ENCODE peak calls at places on chromosomes 11 and 22, in ten cellular contexts. One of them, this sample, is unnamed.

GRCh38 chr11:88301478-88302140 is 35.9 kb downstream of the CTSC start:
- DNase-seq in heart left ventricle: no peak
- DNase-seq in prostate gland: no peak
- DNase-seq in left ventricle myocardium inferior: no peak
- DNase-seq in cardiac muscle cell: peak; percentile 59
- DNase-seq in pancreas: no peak
- DNase-seq in heart right ventricle: no peak
- DNase-seq in body of pancreas: no peak
- DNase-seq in spleen: no peak
- DNase-seq in brain microvascular endothelial cell: no peak
- DNase-seq in this sample: no peak

GRCh38 chr22:38881464-38881871 is 9.5 kb upstream of the CBX6 start:
- DNase-seq in heart left ventricle: peak; percentile 56
- DNase-seq in prostate gland: peak; percentile 75
- DNase-seq in left ventricle myocardium inferior: no peak
- DNase-seq in cardiac muscle cell: peak; percentile 67
- DNase-seq in pancreas: no peak
- DNase-seq in heart right ventricle: no peak
- DNase-seq in body of pancreas: peak; percentile 68
- DNase-seq in spleen: no peak
- DNase-seq in brain microvascular endothelial cell: no peak
- DNase-seq in this sample: no peak

GRCh38 chr11:65204646-65205601 is 23.2 kb downstream of the CAPN1 start:
- DNase-seq in heart left ventricle: no peak
- DNase-seq in prostate gland: no peak
- DNase-seq in left ventricle myocardium inferior: no peak
- DNase-seq in cardiac muscle cell: peak; percentile 64
- DNase-seq in pancreas: no peak
- DNase-seq in heart right ventricle: no peak
- DNase-seq in body of pancreas: no peak
- DNase-seq in spleen: peak; percentile 82
- DNase-seq in brain microvascular endothelial cell: no peak
- DNase-seq in this sample: peak; percentile 39

GRCh38 chr22:25542231-25542630 is 22.2 kb upstream of the GRK3 start:
- DNase-seq in heart left ventricle: no peak
- DNase-seq in prostate gland: no peak
- DNase-seq in left ventricle myocardium inferior: no peak
- DNase-seq in cardiac muscle cell: no peak
- DNase-seq in pancreas: no peak
- DNase-seq in heart right ventricle: no peak
- DNase-seq in body of pancreas: no peak
- DNase-seq in spleen: no peak
- DNase-seq in brain microvascular endothelial cell: no peak
- DNase-seq in this sample: no peak

GRCh38 chr11:66321606-66322005 is 4.8 kb upstream of the CD248 start:
- DNase-seq in heart left ventricle: peak; percentile 9
- DNase-seq in prostate gland: no peak
- DNase-seq in left ventricle myocardium inferior: no peak
- DNase-seq in cardiac muscle cell: no peak
- DNase-seq in pancreas: peak; percentile 2
- DNase-seq in heart right ventricle: no peak
- DNase-seq in body of pancreas: no peak
- DNase-seq in spleen: no peak
- DNase-seq in brain microvascular endothelial cell: no peak
- DNase-seq in this sample: no peak

GRCh38 chr11:13691296-13691899 is 22.9 kb downstream of the FAR1 start:
- DNase-seq in heart left ventricle: no peak
- DNase-seq in prostate gland: no peak
- DNase-seq in left ventricle myocardium inferior: no peak
- DNase-seq in cardiac muscle cell: no peak
- DNase-seq in pancreas: no peak
- DNase-seq in heart right ventricle: no peak
- DNase-seq in body of pancreas: no peak
- DNase-seq in spleen: no peak
- DNase-seq in brain microvascular endothelial cell: no peak
- DNase-seq in this sample: no peak

GRCh38 chr11:35115688-35116030 is 23.3 kb upstream of the CD44 start:
- DNase-seq in heart left ventricle: no peak
- DNase-seq in prostate gland: no peak
- DNase-seq in left ventricle myocardium inferior: no peak
- DNase-seq in cardiac muscle cell: no peak
- DNase-seq in pancreas: no peak
- DNase-seq in heart right ventricle: no peak
- DNase-seq in body of pancreas: no peak
- DNase-seq in spleen: no peak
- DNase-seq in brain microvascular endothelial cell: no peak
- DNase-seq in this sample: no peak

GRCh38 chr22:42468841-42469240 is 36.6 kb upstream of the NFAM1 start:
- DNase-seq in heart left ventricle: no peak
- DNase-seq in prostate gland: no peak
- DNase-seq in left ventricle myocardium inferior: no peak
- DNase-seq in cardiac muscle cell: no peak
- DNase-seq in pancreas: no peak
- DNase-seq in heart right ventricle: no peak
- DNase-seq in body of pancreas: no peak
- DNase-seq in spleen: no peak
- DNase-seq in brain microvascular endothelial cell: peak; percentile 11
- DNase-seq in this sample: no peak

DNA sequence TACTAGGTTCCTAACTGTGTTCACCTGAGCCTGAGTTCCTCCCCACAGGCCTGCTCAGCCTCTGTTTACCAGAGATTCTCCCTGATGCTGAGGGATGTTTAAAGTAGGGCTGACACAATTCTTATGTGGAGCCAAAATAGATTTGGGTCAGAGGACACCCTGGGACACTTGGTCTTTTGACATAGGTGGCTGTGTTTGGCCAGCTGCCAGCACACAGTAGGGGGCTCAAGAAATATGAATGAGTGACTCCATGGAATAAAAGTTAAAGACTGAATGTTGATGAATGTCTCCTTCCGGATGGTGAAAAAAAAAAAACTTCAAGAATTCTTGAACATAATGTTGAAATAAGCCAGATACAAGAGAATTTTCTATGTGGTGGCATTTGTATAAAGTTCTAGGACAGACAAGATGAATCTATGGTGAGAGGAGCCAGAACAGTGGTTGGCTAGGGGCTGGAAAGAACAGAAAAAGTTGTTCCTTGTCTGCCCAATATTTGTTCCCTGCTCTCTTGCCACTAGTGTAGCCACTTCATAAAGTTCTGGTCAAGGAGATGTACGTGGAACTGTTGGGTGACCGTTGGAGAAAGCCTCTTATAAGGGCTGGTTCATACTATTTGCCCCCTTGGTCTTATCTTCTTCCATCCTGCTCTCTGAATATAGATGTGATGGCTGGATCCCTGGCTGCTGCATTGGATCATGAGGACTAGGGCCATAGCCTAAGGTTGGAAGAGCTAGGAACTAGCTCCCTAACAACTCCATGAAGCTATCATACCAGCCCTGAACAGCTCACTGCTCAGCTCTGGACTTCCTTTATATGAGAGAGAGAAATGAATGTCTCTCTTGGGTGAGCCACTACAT is 40.3 kb upstream of the SMTN start:
- DNase-seq in heart left ventricle: no peak
- DNase-seq in prostate gland: no peak
- DNase-seq in left ventricle myocardium inferior: no peak
- DNase-seq in cardiac muscle cell: no peak
- DNase-seq in pancreas: no peak
- DNase-seq in heart right ventricle: no peak
- DNase-seq in body of pancreas: no peak
- DNase-seq in spleen: no peak
- DNase-seq in brain microvascular endothelial cell: no peak
- DNase-seq in this sample: no peak
- H3K27ac ChIP-seq in heart left ventricle: no peak overlapping the region
- H3K27ac ChIP-seq in prostate gland: no peak overlapping the region
- H3K27ac ChIP-seq in left ventricle myocardium inferior: peak overlapping the region; percentile 80
- H3K27ac ChIP-seq in cardiac muscle cell: no peak overlapping the region
- H3K27ac ChIP-seq in pancreas: no peak overlapping the region
- H3K27ac ChIP-seq in heart right ventricle: no peak overlapping the region
- H3K27ac ChIP-seq in body of pancreas: no peak overlapping the region
- H3K27ac ChIP-seq in spleen: peak overlapping the region; percentile 72
- H3K27ac ChIP-seq in brain microvascular endothelial cell: no peak overlapping the region
- H3K27ac ChIP-seq in this sample: no peak overlapping the region

DNA sequence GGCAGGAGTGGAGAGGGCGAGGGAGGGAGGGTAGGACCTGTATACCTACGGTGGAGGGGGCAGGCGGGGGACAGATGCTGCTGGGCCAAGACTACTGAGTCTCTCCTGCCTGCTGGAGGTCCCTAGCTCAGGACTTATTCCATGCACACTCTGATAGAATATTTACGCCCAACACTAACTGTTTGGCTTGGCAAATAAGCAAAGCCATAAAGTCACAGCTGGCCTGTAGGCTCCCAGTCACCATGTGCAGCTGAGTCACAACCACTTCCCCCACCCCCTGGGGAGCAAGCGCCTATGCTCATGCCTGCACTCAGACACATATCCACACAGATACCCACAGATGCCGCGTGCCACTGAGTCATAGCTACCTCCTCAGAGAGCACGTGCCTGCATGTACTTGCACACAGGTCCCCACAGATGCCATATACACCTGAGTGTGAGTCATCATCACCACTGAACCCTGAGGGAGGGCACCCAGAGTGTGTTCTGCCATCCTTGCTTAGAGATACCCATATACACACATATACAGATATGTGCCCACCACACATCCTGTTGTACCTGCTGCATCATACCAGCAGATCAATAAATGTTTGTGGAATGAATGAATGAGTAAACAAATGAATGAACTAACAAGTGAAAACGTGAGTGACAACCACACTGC is 95.8 kb downstream of the SWAP70 start:
- DNase-seq in heart left ventricle: peak; percentile 93
- DNase-seq in prostate gland: peak; percentile 84
- DNase-seq in left ventricle myocardium inferior: peak; percentile 83
- DNase-seq in cardiac muscle cell: no peak
- DNase-seq in pancreas: peak; percentile 70
- DNase-seq in heart right ventricle: peak; percentile 84
- DNase-seq in body of pancreas: peak; percentile 93
- DNase-seq in spleen: peak; percentile 81
- DNase-seq in brain microvascular endothelial cell: peak; percentile 100
- DNase-seq in this sample: peak; percentile 16
- H3K4me3 ChIP-seq in heart left ventricle: peak overlapping the region; percentile 60
- H3K4me3 ChIP-seq in prostate gland: no peak overlapping the region
- H3K4me3 ChIP-seq in left ventricle myocardium inferior: peak overlapping the region; percentile 77
- H3K4me3 ChIP-seq in cardiac muscle cell: no peak overlapping the region
- H3K4me3 ChIP-seq in pancreas: no peak overlapping the region
- H3K4me3 ChIP-seq in heart right ventricle: peak overlapping the region; percentile 81
- H3K4me3 ChIP-seq in body of pancreas: no peak overlapping the region
- H3K4me3 ChIP-seq in spleen: no peak overlapping the region
- H3K4me3 ChIP-seq in brain microvascular endothelial cell: no peak overlapping the region
- H3K4me3 ChIP-seq in this sample: no peak overlapping the region

GRCh38 chr11:2517386-2518064 is 72.7 kb downstream of the KCNQ1 start:
- DNase-seq in heart left ventricle: peak; percentile 19
- DNase-seq in prostate gland: no peak
- DNase-seq in left ventricle myocardium inferior: peak; percentile 8
- DNase-seq in cardiac muscle cell: no peak
- DNase-seq in pancreas: peak; percentile 49
- DNase-seq in heart right ventricle: no peak
- DNase-seq in body of pancreas: peak; percentile 10
- DNase-seq in spleen: peak; percentile 44
- DNase-seq in brain microvascular endothelial cell: no peak
- DNase-seq in this sample: peak; percentile 17

GRCh38 chr11:2513441-2513840 is 68.6 kb downstream of the KCNQ1 start:
- DNase-seq in heart left ventricle: no peak
- DNase-seq in prostate gland: no peak
- DNase-seq in left ventricle myocardium inferior: peak; percentile 7
- DNase-seq in cardiac muscle cell: no peak
- DNase-seq in pancreas: peak; percentile 51
- DNase-seq in heart right ventricle: no peak
- DNase-seq in body of pancreas: no peak
- DNase-seq in spleen: peak; percentile 62
- DNase-seq in brain microvascular endothelial cell: no peak
- DNase-seq in this sample: no peak

GRCh38 chr11:2516276-2517015 is 71.6 kb downstream of the KCNQ1 start:
- DNase-seq in heart left ventricle: peak; percentile 20
- DNase-seq in prostate gland: no peak
- DNase-seq in left ventricle myocardium inferior: no peak
- DNase-seq in cardiac muscle cell: no peak
- DNase-seq in pancreas: no peak
- DNase-seq in heart right ventricle: no peak
- DNase-seq in body of pancreas: no peak
- DNase-seq in spleen: no peak
- DNase-seq in brain microvascular endothelial cell: no peak
- DNase-seq in this sample: peak; percentile 21

GRCh38 chr11:2517016-2517385 is 72.2 kb downstream of the KCNQ1 start:
- DNase-seq in heart left ventricle: peak; percentile 13
- DNase-seq in prostate gland: no peak
- DNase-seq in left ventricle myocardium inferior: peak; percentile 12
- DNase-seq in cardiac muscle cell: no peak
- DNase-seq in pancreas: peak; percentile 52
- DNase-seq in heart right ventricle: no peak
- DNase-seq in body of pancreas: no peak
- DNase-seq in spleen: peak; percentile 53
- DNase-seq in brain microvascular endothelial cell: no peak
- DNase-seq in this sample: peak; percentile 16

DNA sequence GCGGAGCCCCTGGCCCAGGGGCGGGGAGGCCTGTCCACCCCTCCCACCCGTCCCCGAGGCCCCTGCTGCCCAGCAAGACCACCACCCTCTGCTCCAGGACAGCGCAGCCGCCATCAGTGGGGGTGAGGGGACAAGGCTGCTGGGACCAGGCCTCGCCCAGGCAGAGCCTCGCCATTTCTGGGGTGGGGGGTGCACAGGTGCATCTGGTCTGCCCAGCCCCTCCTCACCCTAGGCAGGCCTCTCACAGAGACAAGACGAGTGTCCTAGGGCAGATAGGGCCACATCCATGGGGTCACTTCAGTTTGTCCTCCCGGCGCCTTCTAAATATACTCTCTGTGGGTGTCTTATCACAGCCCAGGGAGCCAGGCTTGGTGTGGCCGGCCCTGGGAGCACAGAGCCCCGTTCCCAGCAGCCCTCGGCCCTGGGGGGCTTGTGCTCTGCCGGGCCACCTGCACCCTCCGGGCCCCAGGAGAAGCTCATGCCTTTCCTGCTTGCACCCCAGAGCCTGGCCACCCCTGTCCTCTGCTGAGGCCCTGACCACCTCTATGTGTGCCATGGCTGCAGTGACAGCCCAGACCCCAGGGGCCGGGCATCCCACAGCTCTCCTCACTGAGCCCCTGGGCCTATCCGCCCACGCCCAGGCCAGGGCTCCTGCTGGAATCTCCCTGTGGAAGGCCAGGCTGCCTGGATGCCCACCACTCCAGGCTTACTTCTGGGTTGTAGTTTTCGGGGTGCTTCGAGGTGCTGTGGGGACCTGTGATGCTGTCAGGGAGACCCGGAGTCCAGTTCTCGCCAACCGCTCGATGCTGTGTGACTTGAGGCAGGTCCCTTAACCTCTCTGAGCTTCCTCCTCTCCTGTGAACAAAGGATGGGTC is 70.8 kb downstream of the KCNQ1 start:
- DNase-seq in heart left ventricle: peak; percentile 57
- DNase-seq in prostate gland: no peak
- DNase-seq in left ventricle myocardium inferior: peak; percentile 15
- DNase-seq in cardiac muscle cell: no peak
- DNase-seq in pancreas: peak; percentile 50
- DNase-seq in heart right ventricle: no peak
- DNase-seq in body of pancreas: peak; percentile 8
- DNase-seq in spleen: peak; percentile 51
- DNase-seq in brain microvascular endothelial cell: no peak
- DNase-seq in this sample: no peak
- TF ChIP-seq CTCF in heart left ventricle: no peak
- TF ChIP-seq CTCF in prostate gland: no peak
- TF ChIP-seq CTCF in left ventricle myocardium inferior: no peak
- TF ChIP-seq CTCF in cardiac muscle cell: no peak
- TF ChIP-seq CTCF in pancreas: no peak
- TF ChIP-seq CTCF in heart right ventricle: no peak
- TF ChIP-seq CTCF in body of pancreas: no peak
- TF ChIP-seq CTCF in spleen: no peak
- TF ChIP-seq CTCF in brain microvascular endothelial cell: no peak
- TF ChIP-seq CTCF in this sample: no peak

DNA sequence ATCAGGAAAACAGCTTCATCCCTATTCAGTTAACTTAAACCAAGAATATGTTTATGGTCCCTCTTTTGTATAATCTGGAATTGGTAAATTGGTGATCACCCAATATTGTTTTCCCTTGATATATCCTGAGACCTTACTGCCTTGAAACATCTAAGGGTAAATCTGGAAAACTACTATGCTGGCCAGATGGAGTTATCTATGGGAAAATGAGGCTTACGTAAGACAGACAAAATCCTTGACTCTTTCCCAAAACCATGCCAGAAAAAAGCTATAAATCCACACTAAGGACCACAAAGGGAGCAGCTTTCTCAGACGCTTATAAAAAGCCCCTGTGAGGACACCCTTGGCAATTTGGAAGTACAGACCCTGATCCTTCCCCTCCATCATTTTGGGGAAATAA is 6.3 kb upstream of the AMBRA1 start:
- DNase-seq in heart left ventricle: no peak
- DNase-seq in prostate gland: no peak
- DNase-seq in left ventricle myocardium inferior: no peak
- DNase-seq in cardiac muscle cell: no peak
- DNase-seq in pancreas: no peak
- DNase-seq in heart right ventricle: no peak
- DNase-seq in body of pancreas: no peak
- DNase-seq in spleen: no peak
- DNase-seq in brain microvascular endothelial cell: no peak
- DNase-seq in this sample: no peak
- H3K27ac ChIP-seq in heart left ventricle: no peak overlapping the region
- H3K27ac ChIP-seq in prostate gland: no peak overlapping the region
- H3K27ac ChIP-seq in left ventricle myocardium inferior: peak overlapping the region; percentile 64
- H3K27ac ChIP-seq in cardiac muscle cell: no peak overlapping the region
- H3K27ac ChIP-seq in pancreas: no peak overlapping the region
- H3K27ac ChIP-seq in heart right ventricle: no peak overlapping the region
- H3K27ac ChIP-seq in body of pancreas: no peak overlapping the region
- H3K27ac ChIP-seq in spleen: no peak overlapping the region
- H3K27ac ChIP-seq in brain microvascular endothelial cell: no peak overlapping the region
- H3K27ac ChIP-seq in this sample: peak overlapping the region; percentile 78